ENCODE peak calls at places on chromosomes 13 and 19, in six cellular contexts. O, S, R, V, C and Z are unnamed samples.

GRCh38 chr19:1038995-1039645 is 787 bp upstream of the ABCA7 start:
- DNase-seq in O (no peak), S (no peak), R (no peak), V (no peak), C (no peak), Z (no peak)

GRCh38 chr13:72651196-72651595 is 76.2 kb downstream of the MZT1 start:
- DNase-seq in O (peak; percentile 18), S (no peak), R (no peak), V (no peak), C (no peak), Z (no peak)

GRCh38 chr13:49517461-49517860 is 21.7 kb downstream of the PHF11 start:
- DNase-seq in O (peak; percentile 28), S (no peak), R (no peak), V (no peak), C (no peak), Z (no peak)

GRCh38 chr19:5536337-5536894 is 31.3 kb downstream of the TINCR start:
- DNase-seq in O (peak; percentile 68), S (no peak), R (peak; percentile 46), V (no peak), C (peak; percentile 77), Z (peak; percentile 46)

GRCh38 chr13:91468301-91468700 is 69.9 kb downstream of the GPC5 start:
- DNase-seq in O (no peak), S (no peak), R (no peak), V (no peak), C (no peak), Z (no peak)

GRCh38 chr13:70932511-70932910 is 824.3 kb upstream of the KLHL1 start:
- DNase-seq in O (no peak), S (no peak), R (no peak), V (no peak), C (no peak), Z (no peak)

GRCh38 chr13:20994441-20994821 is 67.0 kb downstream of the LATS2 start:
- DNase-seq in O (peak; percentile 6), S (no peak), R (no peak), V (no peak), C (no peak), Z (no peak)

GRCh38 chr19:47637550-47637949 is 28.6 kb downstream of the BICRA start:
- DNase-seq in O (no peak), S (no peak), R (no peak), V (no peak), C (no peak), Z (no peak)

GRCh38 chr19:42279902-42280760 is 11.1 kb downstream of the CIC start:
- DNase-seq in O (peak; percentile 96), S (peak; percentile 96), R (peak; percentile 90), V (peak; percentile 95), C (peak; percentile 86), Z (peak; percentile 96)

GRCh38 chr19:48342841-48343540 is 17.6 kb downstream of the EMP3 start:
- DNase-seq in O (no peak), S (no peak), R (no peak), V (no peak), C (no peak), Z (no peak)

GRCh38 chr13:37277007-37277406 is 171.5 kb upstream of the CSNK1A1L start:
- DNase-seq in O (no peak), S (no peak), R (no peak), V (no peak), C (no peak), Z (no peak)

GRCh38 chr13:52001120-52001731 is 10.0 kb downstream of the ATP7B start:
- DNase-seq in O (no peak), S (peak; percentile 35), R (no peak), V (no peak), C (no peak), Z (no peak)

GRCh38 chr13:30125422-30126073 is 181.8 kb downstream of the KATNAL1 start:
- DNase-seq in O (peak; percentile 42), S (no peak), R (no peak), V (peak; percentile 92), C (peak; percentile 51), Z (peak; percentile 66)

GRCh38 chr13:74070065-74070464 is 64.1 kb downstream of the KLF12 start:
- DNase-seq in O (no peak), S (no peak), R (no peak), V (no peak), C (no peak), Z (no peak)

GRCh38 chr13:25046274-25046984 is 49.5 kb upstream of the PABPC3 start:
- DNase-seq in O (no peak), S (no peak), R (no peak), V (no peak), C (no peak), Z (no peak)

GRCh38 chr19:54191671-54192453 is 754 bp downstream of the TSEN34 start:
- DNase-seq in O (peak; percentile 55), S (no peak), R (no peak), V (no peak), C (no peak), Z (no peak)

GRCh38 chr19:12774588-12775555 is at the start of gene HOOK2:
- DNase-seq in O (peak; percentile 66), S (no peak), R (peak; percentile 73), V (peak; percentile 71), C (peak; percentile 99), Z (peak; percentile 38)

GRCh38 chr13:75636339-75637095 is 387 bp downstream of the LMO7 start:
- DNase-seq in O (no peak), S (peak; percentile 50), R (peak; percentile 32), V (peak; percentile 16), C (peak; percentile 13), Z (peak; percentile 31)
- TF ChIP-seq POLR2A in O (no peak), S (no peak), R (no peak), V (no peak), C (no peak), Z (no peak)

GRCh38 chr19:10142701-10143375 is 23.1 kb upstream of the EIF3G start:
- DNase-seq in O (no peak), S (no peak), R (no peak), V (no peak), C (no peak), Z (no peak)
- TF ChIP-seq POLR2A in O (no peak), S (no peak), R (no peak), V (no peak), C (no peak), Z (no peak)

DNA sequence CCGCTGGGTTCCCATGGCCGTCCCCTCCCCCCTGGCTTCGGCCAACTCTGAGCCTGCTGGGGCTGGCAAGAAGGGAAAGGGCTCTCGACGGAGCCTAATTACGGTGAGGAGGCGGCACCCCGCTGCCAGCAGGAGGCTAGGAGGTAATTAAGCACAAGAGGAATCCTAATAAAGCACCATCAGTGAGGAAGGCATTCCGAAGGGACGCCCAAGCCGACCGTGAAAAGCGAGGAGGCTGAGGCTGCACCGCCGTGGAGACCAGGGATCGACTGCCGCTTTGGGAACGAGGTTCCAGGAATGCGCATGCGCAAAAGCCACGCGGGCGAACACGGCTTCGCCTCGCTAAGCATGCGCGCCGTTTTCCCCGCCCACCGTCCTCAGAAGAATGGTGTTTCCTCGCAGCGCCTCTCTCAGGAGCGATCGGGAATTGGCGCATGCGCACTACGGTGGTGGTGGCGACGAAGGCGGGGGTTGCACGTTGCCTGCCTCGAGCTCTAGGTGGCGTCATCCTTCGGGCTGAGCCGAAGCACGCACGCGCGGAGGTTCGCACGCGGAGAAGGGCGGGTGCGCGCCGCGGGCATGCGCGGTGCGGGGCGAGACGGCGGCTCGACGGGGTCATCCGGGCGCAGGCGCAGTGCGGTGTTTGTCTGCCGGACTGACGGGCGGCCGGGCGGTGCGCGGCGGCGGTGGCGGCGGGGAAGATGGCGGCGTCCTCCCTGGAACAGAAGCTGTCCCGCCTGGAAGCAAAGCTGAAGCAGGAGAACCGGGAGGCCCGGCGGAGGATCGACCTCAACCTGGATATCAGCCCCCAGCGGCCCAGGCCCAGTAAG is at the start of gene MAP2K7:
- DNase-seq in O (peak; percentile 99), S (peak; percentile 99), R (peak; percentile 100), V (peak; percentile 100), C (peak; percentile 99), Z (peak; percentile 100)
- TF ChIP-seq POLR2A in O (peak; percentile 21), S (peak; percentile 79), R (peak; percentile 69), V (peak; percentile 67), C (peak; percentile 60), Z (peak; percentile 86)

GRCh38 chr13:26557393-26558073 is at the start of gene WASF3:
- DNase-seq in O (peak; percentile 96), S (peak; percentile 65), R (peak; percentile 97), V (peak; percentile 93), C (peak; percentile 95), Z (peak; percentile 95)
- TF ChIP-seq POLR2A in O (peak; percentile 2), S (no peak), R (peak; percentile 47), V (peak; percentile 45), C (no peak), Z (no peak)

GRCh38 chr13:66409542-66409941 is 820.6 kb downstream of the PCDH9 start:
- DNase-seq in O (no peak), S (no peak), R (no peak), V (no peak), C (no peak), Z (no peak)
- TF ChIP-seq POLR2A in O (no peak), S (no peak), R (no peak), V (no peak), C (no peak), Z (no peak)

GRCh38 chr19:10500247-10500592 is 2.9 kb downstream of the KEAP1 start:
- DNase-seq in O (no peak), S (no peak), R (no peak), V (no peak), C (no peak), Z (no peak)

GRCh38 chr19:10499550-10500246 is 3.5 kb downstream of the KEAP1 start:
- DNase-seq in O (no peak), S (no peak), R (no peak), V (no peak), C (no peak), Z (no peak)

GRCh38 chr19:10503002-10503789 is at the start of gene KEAP1:
- DNase-seq in O (peak; percentile 65), S (peak; percentile 54), R (no peak), V (no peak), C (peak; percentile 28), Z (peak; percentile 67)

GRCh38 chr19:10502524-10503001 is 593 bp downstream of the KEAP1 start:
- DNase-seq in O (peak; percentile 94), S (peak; percentile 98), R (peak; percentile 94), V (peak; percentile 92), C (peak; percentile 96), Z (peak; percentile 94)

DNA sequence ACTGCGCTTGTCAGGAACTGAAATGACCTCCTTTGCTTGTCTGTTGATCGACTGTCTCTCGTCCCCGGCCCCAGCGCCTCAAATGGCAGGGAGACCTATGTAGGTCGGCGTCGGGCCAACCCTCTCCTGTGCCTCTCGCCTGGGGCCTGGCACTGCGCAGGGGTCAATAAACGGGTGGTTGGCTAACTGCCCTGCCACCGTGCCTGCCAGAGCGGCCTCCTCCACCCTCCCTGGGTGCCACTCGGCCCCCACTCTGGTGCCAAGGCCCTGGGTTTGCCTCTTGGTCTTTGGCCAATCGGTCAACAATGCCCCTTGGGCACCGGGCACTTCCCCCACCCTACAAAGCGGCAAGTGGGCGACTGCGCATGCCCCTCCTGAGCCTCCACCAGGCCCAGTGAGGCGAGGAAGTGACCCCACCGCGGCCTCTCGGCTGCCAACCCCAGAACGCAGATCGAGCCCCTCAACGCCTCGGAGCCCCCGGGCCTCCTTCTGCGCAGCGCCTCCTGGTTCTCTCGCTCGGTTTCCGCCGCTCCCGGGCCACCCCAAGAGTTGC is 1.1 kb downstream of the KEAP1 start:
- DNase-seq in O (peak; percentile 81), S (peak; percentile 59), R (peak; percentile 76), V (peak; percentile 62), C (peak; percentile 96), Z (peak; percentile 79)
- TF ChIP-seq POLR2A in O (no peak), S (peak; percentile 16), R (no peak), V (no peak), C (no peak), Z (no peak)